ENCODE peak calls at places on chromosomes 7 and 10, in four cellular contexts. P, V, B and M are unnamed samples.

GRCh38 chr10:72099054-72099921 is 10.9 kb upstream of the SPOCK2 start:
- DNase-seq in P (no peak), V (no peak), B (no peak), M (no peak)

GRCh38 chr10:75398630-75399460 is 2.7 kb downstream of the ZNF503 start:
- DNase-seq in P (peak; percentile 37), V (peak; percentile 36), B (peak; percentile 70), M (no peak)

GRCh38 chr7:112072541-112073245 is 133.5 kb downstream of the DOCK4 start:
- DNase-seq in P (no peak), V (no peak), B (no peak), M (no peak)

GRCh38 chr7:31890751-31891150 is 179.5 kb downstream of the PDE1C start:
- DNase-seq in P (no peak), V (peak; percentile 11), B (no peak), M (no peak)

GRCh38 chr7:14332155-14332554 is 342.7 kb upstream of the ETV1 start:
- DNase-seq in P (peak; percentile 47), V (no peak), B (no peak), M (no peak)

GRCh38 chr10:77648472-77648871 is 10.9 kb upstream of the KCNMA1 start:
- DNase-seq in P (no peak), V (no peak), B (no peak), M (no peak)

GRCh38 chr10:22158426-22158825 is 59.4 kb downstream of the EBLN1 start:
- DNase-seq in P (no peak), V (no peak), B (no peak), M (no peak)

GRCh38 chr10:33201971-33202370 is 132.5 kb downstream of the NRP1 start:
- DNase-seq in P (no peak), V (no peak), B (no peak), M (no peak)

GRCh38 chr7:46385662-46386309 is 464.7 kb upstream of the IGFBP3 start:
- DNase-seq in P (peak; percentile 98), V (no peak), B (no peak), M (no peak)

GRCh38 chr10:47361293-47361692 is 13.1 kb downstream of the RBP3 start:
- DNase-seq in P (peak; percentile 15), V (peak; percentile 72), B (no peak), M (peak; percentile 58)

GRCh38 chr10:29389935-29390334 is 101.1 kb downstream of the LYZL1 start:
- DNase-seq in P (no peak), V (no peak), B (no peak), M (no peak)

GRCh38 chr10:29395409-29395808 is 106.5 kb downstream of the LYZL1 start:
- DNase-seq in P (no peak), V (no peak), B (no peak), M (no peak)

GRCh38 chr10:29392376-29393021 is 103.6 kb downstream of the LYZL1 start:
- DNase-seq in P (peak; percentile 36), V (peak; percentile 59), B (no peak), M (peak; percentile 51)

GRCh38 chr10:29397221-29397620 is 108.4 kb downstream of the LYZL1 start:
- DNase-seq in P (no peak), V (no peak), B (no peak), M (no peak)

GRCh38 chr10:29394321-29394932 is 105.6 kb downstream of the LYZL1 start:
- DNase-seq in P (no peak), V (no peak), B (no peak), M (no peak)
- TF ChIP-seq CTCF in P (no peak), V (no peak), B (no peak), M (no peak)

GRCh38 chr7:148260605-148261004 is 330.0 kb upstream of the C7orf33 start:
- DNase-seq in P (no peak), V (no peak), B (peak; percentile 83), M (no peak)

GRCh38 chr7:148256433-148256832 is 334.1 kb upstream of the C7orf33 start:
- DNase-seq in P (no peak), V (no peak), B (no peak), M (no peak)

GRCh38 chr7:148253629-148254028 is 336.9 kb upstream of the C7orf33 start:
- DNase-seq in P (no peak), V (no peak), B (no peak), M (peak; percentile 25)

DNA sequence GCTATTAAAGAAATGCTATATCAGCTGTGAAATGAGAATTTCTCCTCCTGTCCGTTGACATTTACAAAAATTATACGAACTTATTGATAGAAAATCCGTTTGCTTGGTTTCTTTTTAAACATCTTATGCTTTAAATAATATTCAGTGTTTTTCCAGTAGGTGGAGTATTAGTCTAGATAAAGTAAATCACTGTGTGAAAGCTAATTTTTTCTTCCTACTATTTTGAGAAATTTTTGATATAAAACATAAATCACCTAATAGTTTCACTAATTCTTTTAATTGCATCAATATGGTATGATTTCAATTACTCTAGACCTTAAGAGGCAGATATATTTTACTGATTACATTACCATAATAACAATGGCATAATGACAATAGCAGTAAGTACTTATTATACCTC is 335.2 kb upstream of the C7orf33 start:
- DNase-seq in P (no peak), V (no peak), B (no peak), M (no peak)
- TF ChIP-seq CTCF in P (no peak), V (peak; percentile 19), B (no peak), M (no peak)

DNA sequence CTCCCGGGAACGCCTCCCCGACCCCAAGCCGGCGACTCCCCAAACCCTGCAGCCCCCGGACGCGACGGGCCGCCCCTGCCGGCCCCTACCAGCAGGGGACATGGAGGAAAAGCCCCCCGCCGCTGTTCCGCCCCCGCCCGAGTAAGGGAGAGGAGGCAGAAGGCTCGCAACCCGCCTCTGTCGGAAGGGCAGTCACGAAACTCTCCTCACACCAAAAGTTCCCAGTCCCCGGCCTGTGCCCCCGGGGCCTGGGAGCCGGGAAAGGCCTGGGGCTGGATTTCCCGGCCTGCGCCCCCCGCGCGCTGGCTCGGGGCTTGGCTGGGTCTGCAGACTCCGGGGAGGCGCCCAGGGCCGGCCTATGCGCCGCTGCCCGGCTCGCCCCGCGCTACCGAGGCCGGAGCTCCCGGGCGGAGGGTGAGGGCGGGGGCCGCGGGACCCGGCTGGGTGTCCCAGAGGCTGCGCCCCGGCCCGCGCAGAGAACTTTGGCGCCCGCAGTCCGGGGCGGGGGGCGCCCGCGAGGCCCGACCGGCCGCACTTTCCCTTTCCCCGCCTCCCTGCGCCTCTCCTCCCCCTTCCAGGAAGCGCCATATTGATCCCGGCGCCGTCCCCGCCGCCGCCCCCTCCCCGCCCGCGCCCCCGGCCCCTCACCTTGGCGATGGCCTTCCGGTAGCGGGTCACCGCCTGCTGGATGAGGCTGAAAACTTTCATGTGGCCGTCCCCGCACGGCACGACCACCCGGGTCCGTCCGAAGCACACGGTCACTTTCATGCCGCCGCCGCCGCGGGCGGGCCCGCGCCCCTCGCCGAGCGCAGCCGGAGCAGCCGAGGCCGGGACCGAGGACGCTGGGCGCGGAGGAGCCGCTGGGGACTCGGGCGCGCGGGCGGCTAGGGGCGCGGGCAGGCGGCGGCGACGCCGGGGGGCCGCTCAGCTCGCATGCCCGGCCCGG is 595 bp downstream of the PARD3 start:
- DNase-seq in P (peak; percentile 30), V (peak; percentile 57), B (peak; percentile 79), M (peak; percentile 77)
- TF ChIP-seq CTCF in P (no peak), V (no peak), B (no peak), M (no peak)

GRCh38 chr10:54470324-54470631 is 330.8 kb downstream of the PCDH15 start:
- DNase-seq in P (no peak), V (no peak), B (no peak), M (no peak)
- TF ChIP-seq CTCF in P (no peak), V (no peak), B (no peak), M (no peak)